ENCODE peak calls at places on chromosome 19, in nine cellular contexts. T is left ventricle myocardium inferior, N is cardiac muscle cell, D is PC-3, S is tibial nerve, Q is psoas muscle, B is brain microvascular endothelial cell, Y is gastrocnemius medialis, J is body of pancreas. A is an unnamed sample.

GRCh38 chr19:10105241-10106099 is 692 bp upstream of the PPAN start:
- DNase-seq in Y (no peak), Q (no peak), B (no peak), J (no peak), T (no peak), S (no peak), D (no peak), N (no peak), A (no peak)

GRCh38 chr19:18221815-18222725 is 4.2 kb downstream of the PDE4C start:
- DNase-seq in S (no peak), D (no peak), T (no peak), J (no peak), N (no peak), B (no peak), Y (no peak), Q (no peak), A (no peak)

GRCh38 chr19:18736415-18737336 is 53.2 kb downstream of the CRTC1 start:
- DNase-seq in Y (no peak), D (no peak), N (no peak), Q (no peak), J (peak; percentile 71), S (no peak), T (no peak), B (no peak), A (no peak)

GRCh38 chr19:1591421-1592022 is 1.1 kb downstream of the MBD3 start:
- DNase-seq in T (no peak), D (no peak), S (no peak), J (peak; percentile 29), N (peak; percentile 32), Y (peak; percentile 29), B (no peak), Q (no peak), A (peak; percentile 13)

GRCh38 chr19:13037161-13037560 is 41.9 kb downstream of the NFIX start:
- DNase-seq in J (no peak), D (peak; percentile 91), S (no peak), Q (peak; percentile 41), B (peak; percentile 74), Y (peak; percentile 53), N (no peak), T (no peak), A (peak; percentile 84)

GRCh38 chr19:13441810-13442512 is 64.3 kb downstream of the CACNA1A start:
- DNase-seq in D (peak; percentile 80), B (peak; percentile 13), T (peak; percentile 15), J (peak; percentile 8), Q (no peak), Y (no peak), S (no peak), N (peak; percentile 90), A (peak; percentile 42)

GRCh38 chr19:53254451-53255341 is at the start of gene ZNF677:
- DNase-seq in J (peak; percentile 91), S (peak; percentile 74), Y (peak; percentile 78), N (peak; percentile 91), B (peak; percentile 70), T (peak; percentile 94), D (peak; percentile 65), Q (peak; percentile 93), A (peak; percentile 88)

GRCh38 chr19:6065685-6066365 is 44.5 kb downstream of the RFX2 start:
- DNase-seq in D (peak; percentile 76), N (no peak), Q (peak; percentile 30), Y (no peak), S (no peak), J (peak; percentile 65), B (no peak), T (peak; percentile 43), A (peak; percentile 58)

GRCh38 chr19:459724-460511 is 915 bp downstream of the SHC2 start:
- DNase-seq in B (no peak), D (peak; percentile 23), J (peak; percentile 74), Y (peak; percentile 25), S (peak; percentile 43), Q (peak; percentile 66), T (peak; percentile 76), N (peak; percentile 79), A (peak; percentile 15)

GRCh38 chr19:19134687-19135158 is 3.6 kb downstream of the TMEM161A start:
- DNase-seq in N (peak; percentile 98), S (no peak), J (no peak), T (peak; percentile 82), Y (peak; percentile 72), Q (peak; percentile 86), D (no peak), B (no peak), A (no peak)

GRCh38 chr19:18128044-18128443 is 24.9 kb upstream of the PIK3R2 start:
- DNase-seq in B (no peak), Q (no peak), S (no peak), T (no peak), N (no peak), Y (no peak), J (no peak), D (peak; percentile 35), A (peak; percentile 46)

GRCh38 chr19:33334271-33334670 is 31.9 kb upstream of the CEBPA start:
- DNase-seq in B (no peak), Y (no peak), T (no peak), N (no peak), D (no peak), J (no peak), Q (no peak), S (no peak), A (no peak)

GRCh38 chr19:13281567-13282291 is 131.5 kb downstream of the IER2 start:
- DNase-seq in J (no peak), T (no peak), N (no peak), S (no peak), Q (no peak), D (no peak), Y (no peak), B (no peak), A (no peak)

GRCh38 chr19:51788936-51789795 is 5.8 kb upstream of the FPR3 start:
- DNase-seq in T (no peak), J (peak; percentile 29), N (no peak), Q (no peak), D (peak; percentile 80), B (no peak), S (no peak), Y (no peak), A (peak; percentile 43)

DNA sequence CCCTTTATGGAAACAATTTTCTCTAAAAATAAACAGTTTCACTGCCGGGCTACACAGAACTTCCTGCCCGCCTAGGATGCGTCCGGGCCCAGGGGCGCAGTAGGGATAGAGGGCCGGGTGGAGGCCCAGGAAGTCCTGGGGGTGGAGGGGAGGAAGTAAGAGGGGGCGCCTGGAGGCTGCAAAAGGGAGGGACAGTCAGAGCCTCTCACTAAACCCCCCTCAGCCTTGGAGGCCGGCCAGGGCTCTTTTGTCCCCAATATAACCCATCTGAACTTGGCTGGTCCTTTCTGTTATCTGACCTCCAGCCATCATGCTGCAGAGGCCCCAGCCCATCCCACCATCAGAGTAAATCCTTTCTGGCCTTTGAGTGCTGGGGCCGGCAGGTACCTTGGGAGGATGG is 2.2 kb downstream of the KANK2 start:
- DNase-seq in S (no peak), D (no peak), B (no peak), T (peak; percentile 51), Y (no peak), Q (no peak), N (no peak), J (no peak), A (peak; percentile 35)
- H3K4me3 ChIP-seq in S (peak overlapping the region; percentile 61), D (no peak overlapping the region), B (peak overlapping the region; percentile 30), T (peak overlapping the region; percentile 84), Y (peak overlapping the region; percentile 26), Q (peak overlapping the region; percentile 76), N (no peak overlapping the region), J (no peak overlapping the region), A (peak overlapping the region; percentile 90)

GRCh38 chr19:55097864-55098715 is 19.3 kb downstream of the PPP1R12C start:
- DNase-seq in N (no peak), Q (no peak), Y (no peak), T (no peak), B (no peak), J (no peak), D (no peak), S (no peak), A (no peak)

GRCh38 chr19:55103190-55103589 is 14.2 kb downstream of the PPP1R12C start:
- DNase-seq in N (no peak), B (no peak), Q (no peak), D (no peak), T (no peak), S (no peak), J (no peak), Y (no peak), A (no peak)

GRCh38 chr19:55101261-55101660 is 16.2 kb downstream of the PPP1R12C start:
- DNase-seq in T (no peak), Q (no peak), N (no peak), J (no peak), D (no peak), B (no peak), Y (no peak), S (no peak), A (no peak)

GRCh38 chr19:55098716-55099556 is 18.5 kb downstream of the PPP1R12C start:
- DNase-seq in Q (no peak), S (no peak), J (no peak), B (no peak), D (no peak), N (no peak), T (no peak), Y (no peak), A (no peak)

DNA sequence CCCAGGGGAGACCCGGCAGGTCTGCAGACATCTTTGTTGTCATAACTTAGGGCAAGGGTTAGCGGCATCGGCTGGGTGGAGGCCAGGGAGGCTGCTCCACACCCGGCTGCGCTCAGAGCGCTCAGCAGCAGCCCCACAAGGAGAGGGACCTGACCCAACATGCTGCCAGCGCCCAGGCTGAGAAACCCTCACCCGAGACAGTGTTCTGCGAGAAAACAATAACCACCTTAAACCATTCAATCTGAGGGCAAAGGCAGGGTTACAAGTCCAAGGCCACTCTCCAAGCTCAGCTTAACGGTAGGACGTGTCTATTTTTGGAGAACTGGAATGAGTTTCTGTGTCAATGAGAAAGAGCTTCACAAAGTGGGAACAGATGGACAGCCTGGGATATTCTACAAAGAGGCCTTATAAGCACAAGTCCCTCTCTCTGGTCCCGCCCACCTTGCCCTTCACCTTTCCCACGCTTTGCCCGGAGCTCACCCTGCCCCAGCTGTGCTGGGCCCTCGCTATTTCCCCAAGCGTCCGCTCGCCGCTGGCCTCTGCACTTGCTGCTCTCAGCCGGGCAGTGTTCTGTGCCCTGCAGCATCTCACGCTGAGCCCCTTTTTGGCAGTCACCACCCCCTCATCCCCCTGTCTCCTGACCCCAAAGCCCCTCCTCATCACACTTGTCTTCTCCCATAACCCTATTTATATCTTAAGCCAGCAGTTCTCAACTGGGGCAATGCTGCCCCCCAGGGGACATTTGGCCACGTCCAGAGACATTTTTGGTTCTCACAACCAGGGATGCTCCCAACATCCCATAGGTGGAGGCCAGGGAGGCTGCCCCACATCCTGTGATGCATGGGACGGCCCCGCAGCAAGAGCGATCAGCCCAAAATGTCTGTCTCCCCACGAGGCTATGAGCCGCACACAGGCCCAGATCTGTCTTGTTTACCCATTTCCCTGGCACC is 17.6 kb downstream of the PPP1R12C start:
- DNase-seq in T (no peak), Y (no peak), D (peak; percentile 48), J (no peak), Q (peak; percentile 22), B (peak; percentile 25), N (peak; percentile 58), S (no peak), A (peak; percentile 22)
- TF ChIP-seq CTCF in T (peak; percentile 32), Y (no peak), D (peak; percentile 65), J (no peak), Q (peak; percentile 7), B (peak; percentile 53), N (peak; percentile 4), S (no peak), A (no peak)

GRCh38 chr19:41530761-41531301 is 45.1 kb upstream of the CEACAM21 start:
- DNase-seq in Y (peak; percentile 24), S (no peak), T (no peak), D (no peak), N (no peak), J (peak; percentile 53), Q (no peak), B (no peak), A (peak; percentile 66)
- H3K4me3 ChIP-seq in Y (peak overlapping the region; percentile 21), S (no peak overlapping the region), T (peak overlapping the region; percentile 39), D (no peak overlapping the region), N (no peak overlapping the region), J (no peak overlapping the region), Q (peak overlapping the region; percentile 45), B (no peak overlapping the region), A (no peak overlapping the region)

GRCh38 chr19:3304871-3305423 is 61.4 kb upstream of the NFIC start:
- DNase-seq in S (peak; percentile 32), Y (peak; percentile 51), T (peak; percentile 63), Q (peak; percentile 61), D (peak; percentile 77), N (peak; percentile 85), B (peak; percentile 57), J (peak; percentile 78), A (peak; percentile 76)
- TF ChIP-seq CTCF in S (peak; percentile 85), Y (peak; percentile 91), T (peak; percentile 87), Q (peak; percentile 87), D (peak; percentile 70), N (peak; percentile 84), B (peak; percentile 86), J (peak; percentile 90), A (peak; percentile 87)